ENCODE peak calls at places on chromosomes 2 and 18, in six cellular contexts. F is PC-3; N is DMS153; W is epithelial cell of esophagus; D is activated naive CD8-positive, alpha-beta T cell treated with anti-CD3 and anti-CD28 coated beads, Interleukin-2, amount 10 ng/mL, durations not matched to agents 7 days and 5 days; A is CD8-positive, alpha-beta T cell. K is an unnamed sample.

GRCh38 chr18:65704051-65704450 is 46.8 kb upstream of the CDH7 start:
- DNase-seq in W (no peak), N (no peak), A (no peak), D (no peak), F (no peak), K (no peak)

GRCh38 chr2:128169933-128170709 is 79.1 kb downstream of the UGGT1 start:
- DNase-seq in D (no peak), A (no peak), N (no peak), W (no peak), F (no peak), K (no peak)

GRCh38 chr2:154537024-154537423 is 161.5 kb upstream of the KCNJ3 start:
- DNase-seq in W (no peak), A (no peak), D (no peak), F (no peak), N (no peak), K (no peak)

GRCh38 chr2:1678609-1679008 is 65.7 kb downstream of the PXDN start:
- DNase-seq in N (no peak), W (no peak), D (no peak), F (no peak), A (no peak), K (no peak)

GRCh38 chr18:56639094-56639361 is 636 bp upstream of the TXNL1 start:
- DNase-seq in D (no peak), W (peak; percentile 8), N (no peak), F (peak; percentile 7), A (no peak), K (no peak)

GRCh38 chr2:113979172-113980128 is 89.6 kb downstream of the ACTR3 start:
- DNase-seq in F (no peak), W (no peak), A (peak; percentile 47), D (peak; percentile 82), N (no peak), K (no peak)

GRCh38 chr2:217371681-217372297 is 511.9 kb upstream of the TNP1 start:
- DNase-seq in A (no peak), F (no peak), D (no peak), N (no peak), W (no peak), K (no peak)

GRCh38 chr2:196983934-196984333 is 57.4 kb upstream of the PGAP1 start:
- DNase-seq in A (no peak), F (no peak), W (peak; percentile 77), N (no peak), D (no peak), K (no peak)

GRCh38 chr2:119678021-119678656 is 862 bp upstream of the TMEM177 start:
- DNase-seq in F (peak; percentile 46), W (no peak), A (peak; percentile 35), D (no peak), N (peak; percentile 77), K (no peak)

K was measured in MG63.